ENCODE peak calls at places on chromosomes 16 and 17, in seven cellular contexts. Q, M, Z, T, N, J and F are unnamed samples.

GRCh38 chr17:55420776-55421178 is 858 bp downstream of the MMD start:
- DNase-seq in T (peak), J (peak), Z (peak), N (peak), M (peak), Q (peak), F (no peak)

GRCh38 chr17:41812176-41813038 is at the start of gene FKBP10:
- DNase-seq in M (peak), Z (peak), N (peak), Q (peak), T (peak), J (peak), F (peak)

GRCh38 chr16:16042076-16042475 is 92.7 kb downstream of the ABCC1 start:
- DNase-seq in N (no peak), M (no peak), Z (no peak), J (peak), Q (no peak), T (no peak), F (no peak)

GRCh38 chr17:80891096-80892018 is 100.3 kb upstream of the CHMP6 start:
- DNase-seq in Q (peak), N (no peak), M (peak), T (peak), J (peak), Z (peak), F (no peak)

GRCh38 chr16:84899414-84899813 is 79.6 kb downstream of the CRISPLD2 start:
- DNase-seq in N (no peak), J (no peak), Q (no peak), T (no peak), M (no peak), Z (no peak), F (no peak)

GRCh38 chr16:75116911-75117245 is 298 bp upstream of the LDHD start:
- DNase-seq in Z (no peak), J (no peak), T (no peak), N (no peak), M (no peak), Q (no peak), F (no peak)

GRCh38 chr17:78141437-78142112 is 4.6 kb upstream of the C17orf99 start:
- DNase-seq in T (no peak), J (no peak), Z (no peak), N (no peak), Q (peak), M (no peak), F (no peak)

GRCh38 chr17:2468270-2468669 is 43.4 kb downstream of the METTL16 start:
- DNase-seq in T (no peak), N (no peak), Q (no peak), Z (no peak), M (no peak), J (peak), F (no peak)

GRCh38 chr16:86651823-86652222 is 73.5 kb downstream of the FOXL1 start:
- DNase-seq in M (no peak), Q (no peak), T (no peak), Z (no peak), J (no peak), N (no peak), F (no peak)

GRCh38 chr16:8963825-8964441 is at the start of gene USP7:
- DNase-seq in T (peak), N (peak), Q (peak), M (peak), Z (peak), J (peak), F (peak)

GRCh38 chr17:49898547-49899490 is 51.0 kb upstream of the TAC4 start:
- DNase-seq in J (no peak), M (no peak), T (no peak), Q (peak), Z (no peak), N (no peak), F (peak)

GRCh38 chr17:29240477-29240876 is 6.2 kb upstream of the CRYBA1 start:
- DNase-seq in J (no peak), N (no peak), T (no peak), Z (no peak), M (no peak), Q (no peak), F (no peak)

GRCh38 chr17:83125515-83126274 is 46.3 kb downstream of the METRNL start:
- DNase-seq in Z (peak), J (no peak), T (peak), M (no peak), N (no peak), Q (no peak), F (no peak)

GRCh38 chr17:34146440-34147043 is 108.5 kb upstream of the CCL2 start:
- DNase-seq in Z (peak), M (peak), T (peak), N (peak), J (no peak), Q (peak), F (peak)

GRCh38 chr17:55606431-55606830 is 95.2 kb upstream of the SMIM36 start:
- DNase-seq in Q (no peak), T (no peak), N (no peak), Z (no peak), J (no peak), M (no peak), F (no peak)

GRCh38 chr17:15335446-15335845 is 6.0 kb downstream of the TEKT3 start:
- DNase-seq in T (no peak), Q (no peak), N (no peak), M (no peak), Z (no peak), J (no peak), F (no peak)

GRCh38 chr16:48035142-48035541 is 120.7 kb downstream of the ABCC12 start:
- DNase-seq in N (no peak), J (no peak), Q (no peak), Z (no peak), M (no peak), T (no peak), F (no peak)

GRCh38 chr17:32783602-32784001 is 93.3 kb downstream of the MYO1D start:
- DNase-seq in T (no peak), J (peak), M (no peak), Q (peak), Z (no peak), N (no peak), F (peak)

GRCh38 chr17:32269377-32269776 is 3.7 kb downstream of the RHBDL3 start:
- DNase-seq in M (no peak), N (no peak), J (peak), T (no peak), Z (peak), Q (no peak), F (no peak)

GRCh38 chr17:28519236-28519635 is 13.1 kb downstream of the FOXN1 start:
- DNase-seq in J (no peak), N (no peak), Q (no peak), T (no peak), Z (no peak), M (no peak), F (no peak)

GRCh38 chr17:36949461-36949927 is 740 bp downstream of the AATF start:
- DNase-seq in J (peak), T (no peak), Q (no peak), N (no peak), M (no peak), Z (no peak), F (no peak)

GRCh38 chr17:70080541-70081347 is 5.7 kb downstream of the KCNJ16 start:
- DNase-seq in J (peak), M (no peak), Z (no peak), N (no peak), Q (no peak), T (no peak), F (no peak)